ENCODE peak calls at places on chromosomes 4 and X, in nine cellular contexts. M, S, H, A, Q, Z, J, P and T are unnamed samples.

GRCh38 chr4:48133668-48134444 is at the start of gene TXK:
- DNase-seq in S (no peak), A (no peak), Z (peak; percentile 13), P (no peak), H (peak; percentile 27), M (no peak), Q (no peak), J (no peak), T (no peak)

GRCh38 chrX:103464071-103464773 is 55.1 kb downstream of the RAB40A start:
- DNase-seq in Q (no peak), H (peak; percentile 59), S (no peak), J (no peak), M (peak; percentile 31), A (peak; percentile 36), P (no peak), Z (peak; percentile 47), T (peak; percentile 55)

GRCh38 chr4:95085118-95085833 is 327.5 kb downstream of the BMPR1B start:
- DNase-seq in A (no peak), M (no peak), Z (no peak), S (no peak), H (no peak), P (no peak), Q (no peak), J (no peak), T (no peak)

GRCh38 chr4:2087170-2087569 is 28.0 kb downstream of the NAT8L start:
- DNase-seq in P (no peak), M (no peak), Q (no peak), H (no peak), J (no peak), S (no peak), Z (no peak), A (no peak), T (no peak)

GRCh38 chr4:127165971-127166370 is 466.8 kb upstream of the INTU start:
- DNase-seq in A (peak; percentile 71), J (no peak), H (no peak), Q (no peak), M (no peak), S (no peak), P (no peak), Z (peak; percentile 53), T (no peak)

GRCh38 chr4:151573945-151574344 is 165.0 kb downstream of the FHIP1A start:
- DNase-seq in Q (no peak), Z (no peak), P (no peak), J (no peak), M (no peak), S (no peak), H (no peak), A (peak; percentile 82), T (no peak)

GRCh38 chr4:38566811-38567398 is 97.1 kb upstream of the KLF3 start:
- DNase-seq in S (no peak), M (no peak), Z (no peak), P (no peak), Q (no peak), H (peak; percentile 18), A (no peak), J (no peak), T (no peak)

GRCh38 chr4:128386761-128387599 is 99.4 kb upstream of the PGRMC2 start:
- DNase-seq in P (peak; percentile 96), A (peak; percentile 83), S (peak; percentile 95), J (peak; percentile 97), Z (peak; percentile 97), Q (peak; percentile 88), H (peak; percentile 97), M (peak; percentile 85), T (peak; percentile 84)

GRCh38 chrX:2262679-2263055 is 238.1 kb downstream of the DHRSX start:
- DNase-seq in J (no peak), S (no peak), Z (no peak), A (no peak), H (no peak), P (peak; percentile 47), M (no peak), Q (no peak), T (no peak)

GRCh38 chr4:8392591-8393190 is 47.8 kb downstream of the ACOX3 start:
- DNase-seq in P (no peak), Z (peak; percentile 4), M (no peak), H (no peak), Q (no peak), A (no peak), J (no peak), S (no peak), T (no peak)

GRCh38 chrX:69154051-69154450 is 11.2 kb downstream of the PJA1 start:
- DNase-seq in M (no peak), J (no peak), H (no peak), P (no peak), A (no peak), S (no peak), Q (no peak), Z (no peak), T (no peak)

GRCh38 chr4:11954093-11954492 is 525.4 kb upstream of the HS3ST1 start:
- DNase-seq in Q (no peak), Z (no peak), P (no peak), J (no peak), A (peak; percentile 8), S (no peak), H (peak; percentile 80), M (no peak), T (peak; percentile 34)

GRCh38 chrX:127552571-127552970 is 499.6 kb downstream of the ACTRT1 start:
- DNase-seq in J (no peak), H (no peak), A (no peak), S (no peak), Q (no peak), Z (no peak), M (no peak), P (no peak), T (no peak)

GRCh38 chr4:171846232-171846631 is 33.0 kb downstream of the GALNTL6 start:
- DNase-seq in P (no peak), H (peak; percentile 32), S (peak; percentile 21), J (no peak), A (peak; percentile 11), Q (no peak), M (no peak), Z (no peak), T (peak; percentile 78)

GRCh38 chr4:119139316-119139715 is 3.7 kb downstream of the MYOZ2 start:
- DNase-seq in S (no peak), H (peak; percentile 37), A (peak; percentile 20), M (no peak), P (no peak), Q (no peak), J (no peak), Z (no peak), T (no peak)

GRCh38 chr4:119135721-119136121 is at the start of gene MYOZ2:
- DNase-seq in P (no peak), S (no peak), M (no peak), A (peak; percentile 41), Q (no peak), H (no peak), Z (peak; percentile 23), J (no peak), T (peak; percentile 27)

GRCh38 chr4:119138046-119138445 is 2.4 kb downstream of the MYOZ2 start:
- DNase-seq in A (no peak), P (no peak), H (peak; percentile 79), Q (no peak), M (no peak), Z (peak; percentile 61), J (no peak), S (no peak), T (no peak)

GRCh38 chr4:119139822-119140252 is 4.2 kb downstream of the MYOZ2 start:
- DNase-seq in S (no peak), Z (no peak), J (no peak), P (no peak), Q (no peak), M (no peak), A (no peak), H (no peak), T (no peak)

GRCh38 chr4:119136541-119136940 is 909 bp downstream of the MYOZ2 start:
- DNase-seq in Z (peak; percentile 17), A (no peak), M (no peak), Q (no peak), H (peak; percentile 58), J (no peak), P (no peak), S (no peak), T (no peak)
- H3K27ac ChIP-seq in Z (no peak overlapping the region), A (no peak overlapping the region), M (no peak overlapping the region), Q (no peak overlapping the region), H (peak overlapping the region; percentile 95), J (peak overlapping the region; percentile 72), P (no peak overlapping the region), S (no peak overlapping the region), T (peak overlapping the region; percentile 15)

GRCh38 chrX:24693453-24694202 is at the start of gene POLA1:
- DNase-seq in M (peak; percentile 91), A (peak; percentile 94), Z (peak; percentile 95), J (peak; percentile 97), H (peak; percentile 98), P (peak; percentile 94), Q (peak; percentile 89), S (peak; percentile 95), T (peak; percentile 92)
- TF ChIP-seq CTCF in M (no peak), A (no peak), Z (peak; percentile 33), J (peak; percentile 10), H (peak; percentile 41), P (no peak), Q (no peak), S (no peak), T (no peak)

GRCh38 chrX:115642895-115643530 is 82.0 kb downstream of the PLS3 start:
- DNase-seq in Z (peak; percentile 77), A (peak; percentile 32), J (no peak), Q (no peak), S (peak; percentile 54), M (no peak), P (no peak), H (peak; percentile 72), T (peak; percentile 54)
- H3K4me1 ChIP-seq in Z (no peaks in the 10 kb centered on the region), A (no peaks in the 10 kb centered on the region), J (no peaks in the 10 kb centered on the region), Q (no peaks in the 10 kb centered on the region), S (no peaks in the 10 kb centered on the region), M (no peaks in the 10 kb centered on the region), P (no peaks in the 10 kb centered on the region), H (no peaks in the 10 kb centered on the region), T (no peaks in the 10 kb centered on the region)

GRCh38 chr4:80016506-80016905 is 56.5 kb downstream of the ANTXR2 start:
- DNase-seq in J (no peak), S (no peak), A (no peak), M (no peak), P (no peak), H (no peak), Z (peak; percentile 37), Q (no peak), T (no peak)
- H3K27ac ChIP-seq in J (no peak overlapping the region), S (no peak overlapping the region), A (peak overlapping the region; percentile 55), M (no peak overlapping the region), P (no peak overlapping the region), H (no peak overlapping the region), Z (peak overlapping the region; percentile 92), Q (peak overlapping the region; percentile 79), T (no peak overlapping the region)

GRCh38 chr4:762211-763190 is 56.9 kb downstream of the PCGF3 start:
- DNase-seq in M (no peak), S (no peak), H (peak; percentile 36), Q (no peak), A (no peak), P (no peak), J (peak; percentile 33), Z (no peak), T (no peak)
- TF ChIP-seq CTCF in M (no peak), S (no peak), H (peak; percentile 25), Q (peak; percentile 47), A (peak; percentile 20), P (no peak), J (no peak), Z (peak; percentile 19), T (no peak)